ENCODE peak calls at places on chromosomes 7 and 10, in seven cellular contexts. V is Panc1, X is GM23338, Q is WERI-Rb-1, M is adrenal gland, U is endothelial cell of umbilical vein, C is body of pancreas. K is an unnamed sample.

GRCh38 chr10:12782537-12782936 is 219.0 kb downstream of the CCDC3 start:
- DNase-seq in C (peak; percentile 43), V (peak; percentile 12), Q (peak; percentile 28), X (peak; percentile 72), M (peak; percentile 64), U (peak; percentile 58), K (peak; percentile 51)

GRCh38 chr10:69801434-69802315 is at the start of gene COL13A1:
- DNase-seq in U (peak; percentile 62), Q (peak; percentile 87), X (peak; percentile 97), M (no peak), C (peak; percentile 22), V (no peak), K (peak; percentile 82)

GRCh38 chr7:37916673-37917660 is at the start of gene SFRP4:
- DNase-seq in X (peak; percentile 84), U (peak; percentile 56), V (peak; percentile 51), M (peak; percentile 79), Q (peak; percentile 67), C (peak; percentile 61), K (peak; percentile 88)

GRCh38 chr7:72435366-72435765 is 23.2 kb upstream of the CALN1 start:
- DNase-seq in M (no peak), V (no peak), C (no peak), U (no peak), Q (no peak), X (peak; percentile 20), K (no peak)

GRCh38 chr10:95290801-95291633 is at the start of gene PDLIM1:
- DNase-seq in C (peak; percentile 82), M (peak; percentile 63), U (peak; percentile 58), V (no peak), Q (peak; percentile 82), X (peak; percentile 81), K (peak; percentile 86)

GRCh38 chr7:152949198-152949597 is 189.6 kb downstream of the ACTR3B start:
- DNase-seq in V (no peak), Q (no peak), C (no peak), X (no peak), U (no peak), M (no peak), K (no peak)

GRCh38 chr10:19816420-19817250 is at the start of gene PLXDC2:
- DNase-seq in Q (peak; percentile 16), C (peak; percentile 29), M (peak; percentile 69), U (peak; percentile 22), V (no peak), X (peak; percentile 61), K (peak; percentile 50)

GRCh38 chr10:128854965-128855364 is 612.1 kb upstream of the MGMT start:
- DNase-seq in V (no peak), Q (no peak), M (peak; percentile 84), X (peak; percentile 19), U (peak; percentile 4), C (peak; percentile 61), K (no peak)

GRCh38 chr7:140655511-140656408 is 15.1 kb upstream of the DENND2A start:
- DNase-seq in Q (no peak), V (no peak), M (no peak), X (no peak), U (no peak), C (no peak), K (no peak)

GRCh38 chr10:123808873-123809272 is 82.7 kb downstream of the CPXM2 start:
- DNase-seq in V (peak; percentile 25), M (no peak), U (peak; percentile 92), C (no peak), X (no peak), Q (no peak), K (peak; percentile 91)

GRCh38 chr7:47435889-47436312 is 146.0 kb downstream of the TNS3 start:
- DNase-seq in M (peak; percentile 94), V (peak; percentile 65), Q (peak; percentile 61), U (peak; percentile 68), X (peak; percentile 69), C (peak; percentile 61), K (peak; percentile 86)

GRCh38 chr7:7100432-7100849 is 81.9 kb upstream of the C1GALT1 start:
- DNase-seq in Q (peak; percentile 85), M (peak; percentile 61), C (no peak), X (peak; percentile 76), U (no peak), V (no peak), K (no peak)

GRCh38 chr10:63003816-63004453 is 129.2 kb upstream of the NRBF2 start:
- DNase-seq in U (no peak), M (no peak), Q (no peak), V (no peak), C (no peak), X (peak; percentile 35), K (peak; percentile 3)

GRCh38 chr10:69389827-69390490 is 26.8 kb downstream of the TACR2 start:
- DNase-seq in M (no peak), V (no peak), X (peak; percentile 85), U (no peak), C (no peak), Q (no peak), K (peak; percentile 44)

GRCh38 chr10:3807928-3808496 is 23.0 kb upstream of the KLF6 start:
- DNase-seq in V (no peak), M (no peak), U (no peak), Q (no peak), C (no peak), X (no peak), K (no peak)

GRCh38 chr10:119502214-119502613 is 40.3 kb downstream of the RGS10 start:
- DNase-seq in X (no peak), Q (no peak), U (no peak), C (no peak), V (no peak), M (no peak), K (no peak)

GRCh38 chr10:101938316-101939272 is 95.0 kb upstream of the KCNIP2 start:
- DNase-seq in Q (no peak), X (no peak), V (peak; percentile 39), U (peak; percentile 97), M (peak; percentile 61), C (no peak), K (peak; percentile 82)

GRCh38 chr10:92829042-92829785 is 19.1 kb upstream of the EXOC6 start:
- DNase-seq in V (no peak), Q (no peak), M (peak; percentile 68), U (no peak), X (peak; percentile 26), C (no peak), K (no peak)

GRCh38 chr7:143434660-143435059 is 8.6 kb upstream of the TAS2R60 start:
- DNase-seq in U (no peak), X (no peak), M (no peak), C (no peak), Q (no peak), V (no peak), K (no peak)

GRCh38 chr10:91603931-91604331 is 28.9 kb downstream of the PPP1R3C start:
- DNase-seq in X (no peak), C (no peak), U (peak; percentile 90), M (no peak), Q (no peak), V (no peak), K (peak; percentile 37)

GRCh38 chr7:36642010-36642409 is 82.3 kb downstream of the AOAH start:
- DNase-seq in C (no peak), Q (no peak), M (no peak), V (no peak), U (no peak), X (no peak), K (no peak)

GRCh38 chr7:149153346-149153745 is 6.1 kb downstream of the ZNF398 start:
- DNase-seq in M (no peak), V (no peak), X (no peak), U (no peak), Q (no peak), C (no peak), K (no peak)
- H3K36me3 ChIP-seq in M (no peaks in the 10 kb centered on the region), V (no peaks in the 10 kb centered on the region), X (peaks cover 56% of the 10 kb centered on the region), U (peaks cover 2% of the 10 kb centered on the region), Q (peaks cover 43% of the 10 kb centered on the region), C (no peaks in the 10 kb centered on the region), K (peaks cover 27% of the 10 kb centered on the region)

GRCh38 chr10:124829447-124830115 is 28.0 kb downstream of the ABRAXAS2 start:
- DNase-seq in Q (no peak), M (no peak), V (no peak), C (no peak), U (no peak), X (no peak), K (no peak)

GRCh38 chr10:124830445-124830844 is 28.8 kb downstream of the ABRAXAS2 start:
- DNase-seq in X (no peak), U (no peak), Q (no peak), V (no peak), M (no peak), C (no peak), K (peak; percentile 15)

GRCh38 chr10:124825702-124826101 is 24.1 kb downstream of the ABRAXAS2 start:
- DNase-seq in X (no peak), M (no peak), V (no peak), U (no peak), Q (no peak), C (no peak), K (no peak)

GRCh38 chr10:124827474-124827873 is 25.9 kb downstream of the ABRAXAS2 start:
- DNase-seq in V (no peak), U (peak; percentile 36), Q (no peak), X (peak; percentile 45), C (no peak), M (no peak), K (peak; percentile 70)

DNA sequence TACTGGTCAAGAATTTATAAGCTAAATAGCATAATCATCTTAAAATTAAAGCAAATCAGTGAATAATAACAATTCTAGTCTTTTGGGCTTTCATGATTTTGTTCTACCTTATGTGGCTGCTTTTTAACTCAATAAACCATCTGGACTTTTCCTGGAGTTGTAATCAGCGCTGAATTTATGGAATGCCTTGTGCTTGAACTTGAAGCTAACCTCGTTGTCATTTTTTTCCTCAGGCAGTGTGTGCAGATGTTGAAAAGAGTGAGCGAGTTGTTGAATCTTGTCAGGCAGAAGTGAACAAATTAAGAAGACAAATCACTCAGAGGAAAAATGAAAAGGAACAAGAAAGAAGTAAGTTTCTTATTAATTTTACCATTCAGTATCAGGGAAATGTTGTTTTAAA is 29.5 kb downstream of the ABRAXAS2 start:
- DNase-seq in M (no peak), V (no peak), U (no peak), X (no peak), C (no peak), Q (no peak), K (peak; percentile 37)
- H3K36me3 ChIP-seq in M (no peaks in the 10 kb centered on the region), V (peaks cover 50% of the 10 kb centered on the region), U (peaks cover 25% of the 10 kb centered on the region), X (peaks cover 50% of the 10 kb centered on the region), C (peaks cover 16% of the 10 kb centered on the region), Q (peaks cover 77% of the 10 kb centered on the region), K (peaks cover 92% of the 10 kb centered on the region)

DNA sequence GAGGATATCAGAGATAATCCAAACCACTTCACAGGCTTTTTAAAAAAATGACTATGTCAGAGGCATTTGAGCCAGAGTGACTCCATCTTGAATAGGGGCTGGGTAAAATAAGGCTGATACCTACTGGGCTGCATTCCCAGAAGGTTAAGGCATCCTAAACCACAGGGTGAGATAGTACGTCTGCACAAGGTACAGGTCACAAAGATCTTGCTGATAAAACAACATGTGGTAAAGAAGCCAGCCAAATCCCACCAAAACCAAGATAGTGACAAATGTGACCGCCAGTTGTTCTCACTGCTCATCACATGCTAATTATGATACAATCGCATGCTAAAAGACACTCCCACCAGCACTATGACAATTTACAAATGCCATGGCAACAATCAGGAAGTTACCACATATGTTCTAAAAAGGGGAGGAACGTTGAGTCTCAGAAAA is 177.5 kb downstream of the RAPGEF5 start:
- DNase-seq in M (no peak), Q (no peak), X (no peak), C (no peak), U (no peak), V (no peak), K (no peak)
- H3K36me3 ChIP-seq in M (no peaks in the 10 kb centered on the region), Q (peaks cover 2% of the 10 kb centered on the region), X (no peaks in the 10 kb centered on the region), C (no peaks in the 10 kb centered on the region), U (peaks cover 1% of the 10 kb centered on the region), V (no peaks in the 10 kb centered on the region), K (no peaks in the 10 kb centered on the region)

DNA sequence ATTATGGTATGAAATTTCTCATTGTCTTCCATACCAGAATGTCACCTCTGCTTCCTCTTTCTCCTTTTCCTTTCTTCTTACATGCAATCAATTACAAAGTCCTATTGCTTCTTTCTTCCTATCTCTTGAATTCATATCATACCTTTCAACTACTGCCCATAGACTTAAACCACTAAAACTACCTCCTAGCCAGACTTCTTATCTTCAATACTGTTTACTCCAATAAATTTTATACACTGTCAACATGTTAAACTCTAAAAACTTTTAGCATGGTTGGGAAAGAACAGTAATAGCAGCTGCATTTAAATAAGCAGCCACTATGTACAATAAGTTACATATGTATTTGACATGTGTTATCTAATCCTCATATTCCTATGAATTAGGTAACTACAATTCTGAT is 34.9 kb downstream of the PCGF6 start:
- DNase-seq in U (no peak), X (no peak), M (no peak), V (no peak), C (no peak), Q (no peak), K (no peak)
- H3K36me3 ChIP-seq in U (peaks cover 3% of the 10 kb centered on the region), X (peaks cover 25% of the 10 kb centered on the region), M (no peaks in the 10 kb centered on the region), V (peaks cover 12% of the 10 kb centered on the region), C (peaks cover 3% of the 10 kb centered on the region), Q (peaks cover 77% of the 10 kb centered on the region), K (peaks cover 58% of the 10 kb centered on the region)

K was measured in adipocyte.